ENCODE peak calls at places on chromosomes 6 and 20, in ten cellular contexts. S is adipocyte; H is activated CD8-positive, alpha-beta memory T cell treated with anti-CD3 and anti-CD28 coated beads for 1 hour; V is A549; P is dorsolateral prefrontal cortex; I is iris pigment epithelial cell; R is mucosa of gallbladder; G is activated CD4-positive, alpha-beta T cell treated with anti-CD3 and anti-CD28 coated beads, Interleukin-2, amount 50 U/mL, for 1 hour; X is GM23248; O is HEK293T. F is an unnamed sample.

GRCh38 chr6:107599043-107599442 is 109.1 kb downstream of the SOBP start:
- DNase-seq in G (no peak), I (no peak), O (no peak), V (no peak), R (no peak), X (no peak), S (no peak), P (no peak), H (no peak), F (no peak)

GRCh38 chr20:6831461-6831860 is 64.0 kb downstream of the BMP2 start:
- DNase-seq in X (no peak), O (no peak), G (no peak), I (no peak), H (no peak), S (no peak), P (no peak), R (no peak), V (no peak), F (no peak)

GRCh38 chr6:158131926-158132325 is 36.1 kb downstream of the SERAC1 start:
- DNase-seq in R (no peak), P (no peak), O (peak; percentile 65), I (peak; percentile 29), G (no peak), H (no peak), S (peak; percentile 33), V (peak; percentile 18), X (peak; percentile 37), F (no peak)

GRCh38 chr20:43744121-43744520 is 17.3 kb upstream of the GTSF1L start:
- DNase-seq in P (no peak), I (no peak), R (no peak), V (no peak), S (no peak), H (no peak), O (no peak), X (peak; percentile 44), G (no peak), F (no peak)

GRCh38 chr20:63345328-63346100 is 15.6 kb downstream of the CHRNA4 start:
- DNase-seq in V (no peak), X (no peak), P (no peak), H (no peak), I (no peak), O (no peak), R (no peak), G (no peak), S (peak; percentile 29), F (no peak)

GRCh38 chr6:24227556-24227955 is 101.5 kb downstream of the NRSN1 start:
- DNase-seq in P (no peak), X (no peak), G (no peak), I (no peak), V (no peak), S (no peak), H (no peak), O (no peak), R (no peak), F (no peak)

GRCh38 chr6:34510299-34510698 is 44.4 kb downstream of the PACSIN1 start:
- DNase-seq in S (no peak), R (no peak), V (no peak), P (no peak), H (no peak), G (no peak), I (no peak), O (no peak), X (no peak), F (no peak)

GRCh38 chr6:1099257-1099656 is 212.6 kb upstream of the FOXQ1 start:
- DNase-seq in I (no peak), R (no peak), O (no peak), S (no peak), P (no peak), V (no peak), X (no peak), G (no peak), H (no peak), F (no peak)

GRCh38 chr20:20303742-20304141 is 64.2 kb upstream of the INSM1 start:
- DNase-seq in X (no peak), R (no peak), V (no peak), G (no peak), O (no peak), S (no peak), I (no peak), H (no peak), P (no peak), F (no peak)

GRCh38 chr6:130320908-130321307 is 44.9 kb upstream of the TMEM200A start:
- DNase-seq in P (no peak), V (no peak), G (no peak), X (peak; percentile 30), O (no peak), S (no peak), I (no peak), R (no peak), H (no peak), F (no peak)

GRCh38 chr6:38185752-38186151 is 366.2 kb downstream of the ZFAND3 start:
- DNase-seq in G (no peak), H (no peak), I (no peak), X (no peak), V (no peak), P (no peak), O (no peak), S (no peak), R (no peak), F (peak; percentile 21)

GRCh38 chr6:74964871-74965441 is 240.9 kb downstream of the COL12A1 start:
- DNase-seq in G (no peak), S (no peak), V (no peak), I (peak; percentile 54), R (no peak), P (no peak), O (no peak), X (no peak), H (no peak), F (no peak)

GRCh38 chr6:34485321-34486060 is 19.6 kb downstream of the PACSIN1 start:
- DNase-seq in X (no peak), H (no peak), R (no peak), I (no peak), G (no peak), O (no peak), P (no peak), S (no peak), V (no peak), F (no peak)

GRCh38 chr6:160355001-160355400 is 6.8 kb downstream of the SLC22A3 start:
- DNase-seq in V (peak; percentile 39), H (no peak), P (no peak), G (no peak), X (peak; percentile 30), O (no peak), I (peak; percentile 79), S (no peak), R (peak; percentile 42), F (no peak)